ENCODE peak calls at places on chromosomes 2 and 18, in five cellular contexts. F is IMR-90, T is H9, J is H1, H is neuronal stem cell. D is an unnamed sample.
A peak's percentile ranks its signal among the peaks of the same experiment; 100 is the strongest.

GRCh38 chr18:23529597-23529996 is 26.3 kb downstream of the RMC1 start:
- DNase-seq in F (peak; percentile 62), T (no peak), J (no peak), H (no peak), D (peak; percentile 67)

GRCh38 chr2:175929850-175930249 is 72.2 kb downstream of the LNPK start:
- DNase-seq in F (peak; percentile 10), T (no peak), J (no peak), H (no peak), D (peak; percentile 34)

GRCh38 chr2:26187537-26188104 is 14.7 kb downstream of the GAREM2 start:
- DNase-seq in F (no peak), T (no peak), J (peak; percentile 46), H (no peak), D (no peak)

GRCh38 chr2:113010088-113010487 is 4.8 kb downstream of the IL36A start:
- DNase-seq in F (peak; percentile 2), T (no peak), J (no peak), H (no peak), D (no peak)

GRCh38 chr18:22180722-22181121 is 11.3 kb downstream of the GATA6 start:
- DNase-seq in F (no peak), T (no peak), J (no peak), H (no peak), D (no peak)

GRCh38 chr2:71154798-71155197 is 24.4 kb downstream of the MPHOSPH10 start:
- DNase-seq in F (no peak), T (peak; percentile 77), J (no peak), H (no peak), D (peak; percentile 3)

GRCh38 chr2:239015769-239016675 is 168.1 kb downstream of the TWIST2 start:
- DNase-seq in F (no peak), T (no peak), J (no peak), H (no peak), D (no peak)

GRCh38 chr2:127046579-127046978 is 60.4 kb downstream of the BIN1 start:
- DNase-seq in F (no peak), T (peak; percentile 22), J (peak; percentile 42), H (no peak), D (no peak)

GRCh38 chr2:106180602-106181001 is 13.5 kb downstream of the UXS1 start:
- DNase-seq in F (no peak), T (no peak), J (no peak), H (no peak), D (no peak)

GRCh38 chr2:224145751-224146355 is 106.8 kb upstream of the SERPINE2 start:
- DNase-seq in F (peak; percentile 80), T (no peak), J (no peak), H (no peak), D (peak; percentile 91)

GRCh38 chr2:224142397-224143312 is 103.6 kb upstream of the SERPINE2 start:
- DNase-seq in F (peak; percentile 81), T (no peak), J (no peak), H (no peak), D (peak; percentile 72)

GRCh38 chr2:224143521-224143920 is 104.4 kb upstream of the SERPINE2 start:
- DNase-seq in F (no peak), T (no peak), J (no peak), H (no peak), D (no peak)

GRCh38 chr2:224137208-224137607 is 98.1 kb upstream of the SERPINE2 start:
- DNase-seq in F (no peak), T (no peak), J (no peak), H (no peak), D (no peak)

DNA sequence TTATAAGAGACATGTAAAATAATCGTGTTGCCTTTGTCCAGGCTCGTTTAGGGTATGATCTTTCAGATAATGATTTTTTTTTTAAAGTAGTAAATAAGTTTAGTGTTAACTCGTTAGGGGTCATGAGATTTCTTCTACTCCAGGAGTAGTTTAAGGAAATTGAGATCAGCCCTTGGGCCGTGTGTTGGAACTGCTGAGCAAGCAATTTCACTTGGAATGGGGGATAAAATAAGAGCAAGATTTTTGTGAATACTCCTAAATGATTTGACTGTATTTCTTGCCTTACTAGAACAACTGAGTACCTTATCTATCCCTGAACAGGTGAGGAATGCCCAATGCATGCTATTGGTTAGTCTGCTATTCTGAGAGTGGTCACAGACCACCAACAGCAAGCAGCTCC is 102.2 kb upstream of the SERPINE2 start:
- DNase-seq in F (no peak), T (no peak), J (no peak), H (no peak), D (no peak)
- H2BK15ac ChIP-seq in F (no peak overlapping the region), T (no peak overlapping the region), J (no peak overlapping the region), H (no peak overlapping the region), D (no peak overlapping the region)

GRCh38 chr2:28982381-28982950 is 1.4 kb downstream of the TOGARAM2 start:
- DNase-seq in F (no peak), T (no peak), J (no peak), H (no peak), D (no peak)

GRCh38 chr2:28979576-28980366 is 1.3 kb upstream of the TOGARAM2 start:
- DNase-seq in F (no peak), T (no peak), J (no peak), H (no peak), D (no peak)

GRCh38 chr2:28980368-28981015 is 606 bp upstream of the TOGARAM2 start:
- DNase-seq in F (peak; percentile 31), T (no peak), J (no peak), H (no peak), D (no peak)

GRCh38 chr2:28981620-28982371 is 698 bp downstream of the TOGARAM2 start:
- DNase-seq in F (no peak), T (no peak), J (no peak), H (no peak), D (no peak)

DNA sequence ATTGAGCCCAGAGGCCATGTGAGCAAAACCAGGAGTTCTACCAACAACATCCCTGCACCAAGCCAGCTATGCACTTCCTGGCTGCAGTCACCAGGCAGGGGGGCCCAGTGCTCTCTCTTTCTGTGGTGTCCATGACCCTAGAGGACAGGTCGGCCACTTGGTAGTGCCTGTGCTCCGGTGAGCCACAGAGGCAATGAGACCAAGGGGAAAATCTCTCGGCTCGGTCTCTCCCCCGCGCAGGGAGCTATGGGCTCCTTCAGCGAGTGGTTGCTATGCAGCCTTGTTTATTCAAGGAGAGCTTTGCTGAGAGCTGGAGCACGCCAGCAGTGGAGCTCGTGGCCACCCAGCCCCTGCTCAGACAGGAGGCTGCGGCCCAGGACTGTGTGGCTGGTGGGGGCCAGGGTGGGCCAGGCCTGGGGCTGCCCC is at the start of gene TOGARAM2:
- DNase-seq in F (peak; percentile 51), T (no peak), J (no peak), H (no peak), D (peak; percentile 65)
- H2AFZ ChIP-seq in F (peak within 1 kb of the TSS; percentile 93), T (no peak within 1 kb of the TSS), J (no peak within 1 kb of the TSS), H (peak within 1 kb of the TSS; percentile 38), D (no peak within 1 kb of the TSS)

DNA sequence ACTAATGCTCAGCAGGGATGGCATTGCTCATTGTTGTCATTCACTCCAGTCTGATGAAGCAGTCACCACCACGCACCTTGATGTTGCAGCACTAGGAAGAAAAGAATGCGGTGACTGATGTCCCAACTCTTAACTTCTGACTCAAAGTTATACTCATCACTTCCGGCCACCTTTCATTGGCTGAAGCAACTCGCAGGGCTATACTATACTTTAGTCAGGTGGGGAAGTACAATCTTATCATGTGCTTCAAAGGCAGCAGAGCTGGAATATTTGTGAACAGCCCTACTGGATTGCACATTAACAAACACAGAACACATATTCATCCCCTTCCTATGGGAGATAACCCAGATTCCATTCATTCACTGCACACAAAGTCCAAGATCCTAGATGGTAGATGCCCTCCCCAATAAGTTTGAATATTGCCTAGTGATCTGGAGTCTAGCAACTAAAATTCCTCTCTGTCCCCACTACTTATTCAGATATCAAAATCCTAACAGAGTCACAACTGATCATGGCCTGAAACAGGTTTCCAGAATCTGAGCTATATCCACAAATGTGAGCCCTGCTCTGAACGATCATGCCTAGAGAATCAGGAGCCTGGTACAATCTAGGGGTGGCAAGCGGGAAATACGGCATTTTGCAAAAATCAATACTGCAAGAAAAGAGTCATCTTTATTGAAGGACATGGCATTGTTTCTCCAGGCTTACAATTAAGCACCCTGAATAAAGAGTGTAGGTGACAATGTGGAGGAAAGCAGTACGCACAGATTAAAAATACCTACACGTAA is 3.4 kb upstream of the SPATS2L start:
- DNase-seq in F (peak; percentile 88), T (no peak), J (no peak), H (no peak), D (peak; percentile 38)
- H2BK120ac ChIP-seq in F (peak overlapping the region; percentile 72), T (no peak overlapping the region), J (no peak overlapping the region), H (no peak overlapping the region), D (no peak overlapping the region)

GRCh38 chr2:180975585-180975984 is 4.8 kb upstream of the UBE2E3 start:
- DNase-seq in F (no peak), T (no peak), J (no peak), H (no peak), D (no peak)

GRCh38 chr2:180979935-180980184 is 545 bp upstream of the UBE2E3 start:
- DNase-seq in F (peak; percentile 6), T (no peak), J (no peak), H (no peak), D (no peak)

GRCh38 chr2:180980943-180981898 is 816 bp downstream of the UBE2E3 start:
- DNase-seq in F (peak; percentile 44), T (no peak), J (no peak), H (peak; percentile 23), D (peak; percentile 61)

GRCh38 chr2:180980185-180980942 is at the start of gene UBE2E3:
- DNase-seq in F (peak; percentile 72), T (peak; percentile 82), J (peak; percentile 91), H (peak; percentile 82), D (peak; percentile 85)

DNA sequence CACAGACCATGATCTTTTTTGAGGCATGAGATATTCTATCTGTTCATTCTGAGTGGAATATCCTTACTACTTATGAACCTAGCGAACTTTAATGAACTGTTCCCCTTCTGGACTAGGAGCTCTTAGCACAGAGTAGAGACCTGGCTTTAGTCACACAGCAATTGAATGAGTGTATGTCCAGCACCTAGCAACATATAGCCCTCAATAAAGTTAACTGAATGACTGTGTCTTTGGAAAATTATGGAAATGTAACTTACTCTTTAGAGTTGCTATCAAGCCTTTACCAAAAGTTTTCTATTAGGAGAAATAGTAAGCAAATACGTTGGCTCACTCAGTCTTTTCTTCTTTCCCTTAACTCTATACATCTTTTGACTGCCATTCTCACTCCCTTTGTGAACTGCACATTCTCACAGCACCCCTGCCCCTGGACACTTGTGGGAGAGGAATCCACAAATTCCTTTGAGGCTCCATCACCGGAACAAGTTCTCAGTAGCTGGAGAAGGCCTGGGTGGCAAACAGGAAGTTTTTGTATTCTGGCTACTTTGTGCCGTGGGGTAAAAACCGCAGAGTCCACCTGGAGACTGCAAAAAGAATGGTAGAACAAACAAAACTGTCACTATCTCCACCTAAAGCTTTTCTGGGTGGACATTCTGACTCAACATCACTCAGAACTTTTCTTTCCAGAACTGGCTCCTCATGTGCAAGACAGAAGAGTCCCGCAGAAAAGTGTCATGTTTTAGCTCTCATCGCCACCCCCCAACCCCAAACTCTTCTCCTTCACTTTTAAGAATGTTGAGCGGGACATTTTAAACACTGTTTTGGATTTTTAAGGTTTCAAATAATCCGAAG is 1.1 kb upstream of the UBE2E3 start:
- DNase-seq in F (peak; percentile 76), T (no peak), J (no peak), H (peak; percentile 21), D (peak; percentile 79)
- H2BK15ac ChIP-seq in F (peak overlapping the region; percentile 74), T (no peak overlapping the region), J (no peak overlapping the region), H (no peak overlapping the region), D (no peak overlapping the region)

D was measured in mesenchymal stem cell.